ENCODE peak calls at places on chromosomes 11 and 22, in nine cellular contexts. One of them, this sample, is unnamed.

GRCh38 chr11:114180301-114181055 is 115.7 kb upstream of the NNMT start:
- DNase-seq in A549: no peak
- DNase-seq in cardiac muscle cell: peak; percentile 36
- DNase-seq in thoracic aorta: no peak
- DNase-seq in heart left ventricle: peak; percentile 68
- DNase-seq in GM12878: no peak
- DNase-seq in PC-3: peak; percentile 51
- DNase-seq in esophagus squamous epithelium: no peak
- DNase-seq in lower lobe of right lung: peak; percentile 75
- DNase-seq in this sample: peak; percentile 30

GRCh38 chr11:107331728-107332127 is 125.9 kb downstream of the CWF19L2 start:
- DNase-seq in A549: no peak
- DNase-seq in cardiac muscle cell: no peak
- DNase-seq in thoracic aorta: no peak
- DNase-seq in heart left ventricle: no peak
- DNase-seq in GM12878: no peak
- DNase-seq in PC-3: no peak
- DNase-seq in esophagus squamous epithelium: no peak
- DNase-seq in lower lobe of right lung: no peak
- DNase-seq in this sample: no peak

GRCh38 chr22:37638351-37639069 is 959 bp upstream of the SH3BP1 start:
- DNase-seq in A549: no peak
- DNase-seq in cardiac muscle cell: no peak
- DNase-seq in thoracic aorta: no peak
- DNase-seq in heart left ventricle: no peak
- DNase-seq in GM12878: no peak
- DNase-seq in PC-3: no peak
- DNase-seq in esophagus squamous epithelium: no peak
- DNase-seq in lower lobe of right lung: no peak
- DNase-seq in this sample: no peak

GRCh38 chr11:2704896-2705606 is 5.3 kb upstream of the KCNQ1OT1 start:
- DNase-seq in A549: no peak
- DNase-seq in cardiac muscle cell: no peak
- DNase-seq in thoracic aorta: no peak
- DNase-seq in heart left ventricle: no peak
- DNase-seq in GM12878: no peak
- DNase-seq in PC-3: no peak
- DNase-seq in esophagus squamous epithelium: no peak
- DNase-seq in lower lobe of right lung: peak; percentile 22
- DNase-seq in this sample: peak; percentile 72

GRCh38 chr22:35638408-35638807 is 9.8 kb upstream of the APOL6 start:
- DNase-seq in A549: no peak
- DNase-seq in cardiac muscle cell: peak; percentile 90
- DNase-seq in thoracic aorta: peak; percentile 34
- DNase-seq in heart left ventricle: peak; percentile 91
- DNase-seq in GM12878: no peak
- DNase-seq in PC-3: no peak
- DNase-seq in esophagus squamous epithelium: no peak
- DNase-seq in lower lobe of right lung: peak; percentile 58
- DNase-seq in this sample: peak; percentile 92

GRCh38 chr11:112608466-112608865 is 347.8 kb upstream of the PLET1 start:
- DNase-seq in A549: no peak
- DNase-seq in cardiac muscle cell: no peak
- DNase-seq in thoracic aorta: no peak
- DNase-seq in heart left ventricle: no peak
- DNase-seq in GM12878: no peak
- DNase-seq in PC-3: no peak
- DNase-seq in esophagus squamous epithelium: no peak
- DNase-seq in lower lobe of right lung: no peak
- DNase-seq in this sample: no peak

GRCh38 chr11:120304526-120304925 is 20.6 kb upstream of the TLCD5 start:
- DNase-seq in A549: peak; percentile 19
- DNase-seq in cardiac muscle cell: no peak
- DNase-seq in thoracic aorta: no peak
- DNase-seq in heart left ventricle: no peak
- DNase-seq in GM12878: no peak
- DNase-seq in PC-3: peak; percentile 83
- DNase-seq in esophagus squamous epithelium: no peak
- DNase-seq in lower lobe of right lung: no peak
- DNase-seq in this sample: no peak

GRCh38 chr22:38826801-38827200 is 17.0 kb downstream of the NPTXR start:
- DNase-seq in A549: no peak
- DNase-seq in cardiac muscle cell: no peak
- DNase-seq in thoracic aorta: no peak
- DNase-seq in heart left ventricle: no peak
- DNase-seq in GM12878: no peak
- DNase-seq in PC-3: no peak
- DNase-seq in esophagus squamous epithelium: no peak
- DNase-seq in lower lobe of right lung: peak; percentile 19
- DNase-seq in this sample: no peak

GRCh38 chr22:36022162-36022561 is 6.5 kb downstream of the RBFOX2 start:
- DNase-seq in A549: no peak
- DNase-seq in cardiac muscle cell: peak; percentile 46
- DNase-seq in thoracic aorta: no peak
- DNase-seq in heart left ventricle: no peak
- DNase-seq in GM12878: no peak
- DNase-seq in PC-3: no peak
- DNase-seq in esophagus squamous epithelium: no peak
- DNase-seq in lower lobe of right lung: no peak
- DNase-seq in this sample: no peak

GRCh38 chr22:46742576-46743221 is 4.6 kb upstream of the CERK start:
- DNase-seq in A549: peak; percentile 22
- DNase-seq in cardiac muscle cell: no peak
- DNase-seq in thoracic aorta: no peak
- DNase-seq in heart left ventricle: no peak
- DNase-seq in GM12878: no peak
- DNase-seq in PC-3: peak; percentile 83
- DNase-seq in esophagus squamous epithelium: no peak
- DNase-seq in lower lobe of right lung: no peak
- DNase-seq in this sample: no peak

GRCh38 chr11:68982134-68982533 is 1.3 kb upstream of the MRGPRD start:
- DNase-seq in A549: no peak
- DNase-seq in cardiac muscle cell: no peak
- DNase-seq in thoracic aorta: no peak
- DNase-seq in heart left ventricle: no peak
- DNase-seq in GM12878: no peak
- DNase-seq in PC-3: no peak
- DNase-seq in esophagus squamous epithelium: no peak
- DNase-seq in lower lobe of right lung: no peak
- DNase-seq in this sample: no peak

GRCh38 chr11:325796-326591 is 5.3 kb upstream of the IFITM3 start:
- DNase-seq in A549: no peak
- DNase-seq in cardiac muscle cell: no peak
- DNase-seq in thoracic aorta: no peak
- DNase-seq in heart left ventricle: no peak
- DNase-seq in GM12878: no peak
- DNase-seq in PC-3: no peak
- DNase-seq in esophagus squamous epithelium: no peak
- DNase-seq in lower lobe of right lung: no peak
- DNase-seq in this sample: no peak

GRCh38 chr11:64759722-64760719 is at the start of gene PYGM:
- DNase-seq in A549: no peak
- DNase-seq in cardiac muscle cell: peak; percentile 95
- DNase-seq in thoracic aorta: peak; percentile 70
- DNase-seq in heart left ventricle: peak; percentile 85
- DNase-seq in GM12878: no peak
- DNase-seq in PC-3: peak; percentile 27
- DNase-seq in esophagus squamous epithelium: no peak
- DNase-seq in lower lobe of right lung: no peak
- DNase-seq in this sample: peak; percentile 87

GRCh38 chr11:132472411-132473205 is 1059.7 kb downstream of the OPCML start:
- DNase-seq in A549: no peak
- DNase-seq in cardiac muscle cell: peak; percentile 22
- DNase-seq in thoracic aorta: no peak
- DNase-seq in heart left ventricle: peak; percentile 9
- DNase-seq in GM12878: no peak
- DNase-seq in PC-3: no peak
- DNase-seq in esophagus squamous epithelium: no peak
- DNase-seq in lower lobe of right lung: no peak
- DNase-seq in this sample: no peak

GRCh38 chr11:116948375-116948774 is 111.0 kb upstream of the APOA1 start:
- DNase-seq in A549: no peak
- DNase-seq in cardiac muscle cell: peak; percentile 32
- DNase-seq in thoracic aorta: no peak
- DNase-seq in heart left ventricle: no peak
- DNase-seq in GM12878: no peak
- DNase-seq in PC-3: peak; percentile 85
- DNase-seq in esophagus squamous epithelium: no peak
- DNase-seq in lower lobe of right lung: no peak
- DNase-seq in this sample: no peak

GRCh38 chr22:31241200-31241599 is 29.1 kb downstream of the LIMK2 start:
- DNase-seq in A549: no peak
- DNase-seq in cardiac muscle cell: no peak
- DNase-seq in thoracic aorta: no peak
- DNase-seq in heart left ventricle: no peak
- DNase-seq in GM12878: no peak
- DNase-seq in PC-3: no peak
- DNase-seq in esophagus squamous epithelium: no peak
- DNase-seq in lower lobe of right lung: no peak
- DNase-seq in this sample: no peak

GRCh38 chr22:31235076-31235475 is 23.0 kb downstream of the LIMK2 start:
- DNase-seq in A549: no peak
- DNase-seq in cardiac muscle cell: peak; percentile 84
- DNase-seq in thoracic aorta: no peak
- DNase-seq in heart left ventricle: no peak
- DNase-seq in GM12878: no peak
- DNase-seq in PC-3: no peak
- DNase-seq in esophagus squamous epithelium: no peak
- DNase-seq in lower lobe of right lung: no peak
- DNase-seq in this sample: no peak

GRCh38 chr22:31241936-31242335 is 29.8 kb downstream of the LIMK2 start:
- DNase-seq in A549: no peak
- DNase-seq in cardiac muscle cell: peak; percentile 64
- DNase-seq in thoracic aorta: no peak
- DNase-seq in heart left ventricle: no peak
- DNase-seq in GM12878: no peak
- DNase-seq in PC-3: no peak
- DNase-seq in esophagus squamous epithelium: no peak
- DNase-seq in lower lobe of right lung: no peak
- DNase-seq in this sample: no peak

GRCh38 chr22:31240011-31240410 is 27.9 kb downstream of the LIMK2 start:
- DNase-seq in A549: no peak
- DNase-seq in cardiac muscle cell: peak; percentile 43
- DNase-seq in thoracic aorta: no peak
- DNase-seq in heart left ventricle: no peak
- DNase-seq in GM12878: no peak
- DNase-seq in PC-3: no peak
- DNase-seq in esophagus squamous epithelium: no peak
- DNase-seq in lower lobe of right lung: no peak
- DNase-seq in this sample: no peak

DNA sequence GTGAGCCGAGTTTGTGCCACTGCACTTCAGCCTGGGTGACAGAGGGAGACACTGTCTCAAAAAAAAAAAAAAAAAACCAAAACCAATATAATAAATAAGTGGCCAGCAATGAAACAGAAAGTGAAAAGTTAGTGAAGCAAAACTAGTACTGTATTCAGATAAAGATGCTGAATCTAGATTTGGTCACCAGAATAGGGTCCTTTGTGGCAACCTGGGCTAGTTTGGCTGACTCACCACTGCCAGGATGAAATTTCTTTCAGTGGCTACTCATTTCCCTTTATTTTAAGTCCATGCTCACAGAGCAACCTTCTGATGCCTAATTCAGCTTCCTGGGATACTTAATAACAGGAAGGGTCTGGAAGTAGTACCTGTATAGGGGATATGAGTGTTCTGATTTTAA is 26.0 kb downstream of the LIMK2 start:
- DNase-seq in A549: no peak
- DNase-seq in cardiac muscle cell: no peak
- DNase-seq in thoracic aorta: no peak
- DNase-seq in heart left ventricle: no peak
- DNase-seq in GM12878: no peak
- DNase-seq in PC-3: peak; percentile 3
- DNase-seq in esophagus squamous epithelium: no peak
- DNase-seq in lower lobe of right lung: no peak
- DNase-seq in this sample: no peak
- H3K4me1 ChIP-seq in A549: peaks cover 29% of the 10 kb centered on the region
- H3K4me1 ChIP-seq in cardiac muscle cell: peaks cover 5% of the 10 kb centered on the region
- H3K4me1 ChIP-seq in thoracic aorta: peaks cover 21% of the 10 kb centered on the region
- H3K4me1 ChIP-seq in heart left ventricle: no peaks in the 10 kb centered on the region
- H3K4me1 ChIP-seq in GM12878: peaks cover 9% of the 10 kb centered on the region
- H3K4me1 ChIP-seq in PC-3: peaks cover 9% of the 10 kb centered on the region
- H3K4me1 ChIP-seq in esophagus squamous epithelium: no peaks in the 10 kb centered on the region
- H3K4me1 ChIP-seq in lower lobe of right lung: peaks cover 44% of the 10 kb centered on the region
- H3K4me1 ChIP-seq in this sample: peaks cover 8% of the 10 kb centered on the region

DNA sequence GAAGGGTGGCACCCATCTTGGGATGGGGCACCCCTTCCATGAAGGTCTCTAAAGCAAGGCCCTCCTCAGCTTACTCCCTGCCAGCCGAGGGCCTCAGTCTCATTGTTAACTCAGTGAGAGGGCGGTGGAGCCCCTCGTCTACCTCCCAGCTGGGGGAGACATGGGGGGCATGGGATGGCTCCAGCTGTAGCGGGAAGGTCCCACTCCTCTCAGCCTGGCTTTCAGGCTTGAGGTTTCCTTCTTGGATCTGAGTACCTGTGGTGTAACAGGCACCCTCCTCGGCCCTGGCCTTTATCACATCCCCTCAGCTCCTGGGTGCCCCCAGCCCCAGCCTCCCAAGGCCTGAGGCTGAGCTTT is 2.0 kb downstream of the MIF start:
- DNase-seq in A549: no peak
- DNase-seq in cardiac muscle cell: no peak
- DNase-seq in thoracic aorta: no peak
- DNase-seq in heart left ventricle: no peak
- DNase-seq in GM12878: no peak
- DNase-seq in PC-3: no peak
- DNase-seq in esophagus squamous epithelium: no peak
- DNase-seq in lower lobe of right lung: no peak
- DNase-seq in this sample: no peak
- H3K4me3 ChIP-seq in A549: peak overlapping the region; percentile 81
- H3K4me3 ChIP-seq in cardiac muscle cell: no peak overlapping the region
- H3K4me3 ChIP-seq in thoracic aorta: no peak overlapping the region
- H3K4me3 ChIP-seq in heart left ventricle: no peak overlapping the region
- H3K4me3 ChIP-seq in GM12878: peak overlapping the region; percentile 98
- H3K4me3 ChIP-seq in PC-3: peak overlapping the region; percentile 90
- H3K4me3 ChIP-seq in esophagus squamous epithelium: peak overlapping the region; percentile 94
- H3K4me3 ChIP-seq in lower lobe of right lung: no peak overlapping the region
- H3K4me3 ChIP-seq in this sample: no peak overlapping the region

GRCh38 chr11:96207459-96208449 is 135.2 kb downstream of the MAML2 start:
- DNase-seq in A549: no peak
- DNase-seq in cardiac muscle cell: peak; percentile 40
- DNase-seq in thoracic aorta: no peak
- DNase-seq in heart left ventricle: no peak
- DNase-seq in GM12878: no peak
- DNase-seq in PC-3: peak; percentile 92
- DNase-seq in esophagus squamous epithelium: no peak
- DNase-seq in lower lobe of right lung: no peak
- DNase-seq in this sample: no peak
- H3K27ac ChIP-seq in A549: peak overlapping the region; percentile 13
- H3K27ac ChIP-seq in cardiac muscle cell: no peak overlapping the region
- H3K27ac ChIP-seq in thoracic aorta: no peak overlapping the region
- H3K27ac ChIP-seq in heart left ventricle: peak overlapping the region; percentile 28
- H3K27ac ChIP-seq in GM12878: no peak overlapping the region
- H3K27ac ChIP-seq in PC-3: peak overlapping the region; percentile 85
- H3K27ac ChIP-seq in esophagus squamous epithelium: peak overlapping the region; percentile 21
- H3K27ac ChIP-seq in lower lobe of right lung: peak overlapping the region; percentile 63
- H3K27ac ChIP-seq in this sample: peak overlapping the region; percentile 19

DNA sequence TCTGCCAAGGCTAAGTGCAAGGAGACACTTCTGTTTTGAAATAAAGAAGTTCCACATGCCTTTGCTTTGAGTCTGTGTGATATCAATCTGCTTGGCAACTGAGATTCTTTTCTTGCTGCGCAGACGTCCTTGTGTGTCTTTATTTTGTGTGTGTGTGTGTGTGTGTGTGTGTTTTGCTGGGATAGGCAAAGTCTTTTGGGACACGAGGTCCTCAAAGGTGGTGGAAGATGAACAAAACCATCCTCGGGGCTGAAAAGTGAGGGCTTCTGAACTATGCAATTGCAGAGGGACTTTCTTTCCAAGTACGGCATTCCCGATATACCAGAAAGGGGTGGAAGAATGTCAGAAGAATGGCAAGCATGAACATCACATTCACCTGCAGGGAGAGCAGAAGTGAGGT is 17.1 kb upstream of the PRG2 start:
- DNase-seq in A549: no peak
- DNase-seq in cardiac muscle cell: no peak
- DNase-seq in thoracic aorta: no peak
- DNase-seq in heart left ventricle: no peak
- DNase-seq in GM12878: no peak
- DNase-seq in PC-3: no peak
- DNase-seq in esophagus squamous epithelium: no peak
- DNase-seq in lower lobe of right lung: no peak
- DNase-seq in this sample: no peak
- H3K4me1 ChIP-seq in A549: peaks cover 24% of the 10 kb centered on the region
- H3K4me1 ChIP-seq in cardiac muscle cell: no peaks in the 10 kb centered on the region
- H3K4me1 ChIP-seq in thoracic aorta: no peaks in the 10 kb centered on the region
- H3K4me1 ChIP-seq in heart left ventricle: peaks cover 4% of the 10 kb centered on the region
- H3K4me1 ChIP-seq in GM12878: peaks cover 19% of the 10 kb centered on the region
- H3K4me1 ChIP-seq in PC-3: peaks cover 26% of the 10 kb centered on the region
- H3K4me1 ChIP-seq in esophagus squamous epithelium: no peaks in the 10 kb centered on the region
- H3K4me1 ChIP-seq in lower lobe of right lung: peaks cover 10% of the 10 kb centered on the region
- H3K4me1 ChIP-seq in this sample: peaks cover 3% of the 10 kb centered on the region

This sample was measured in psoas muscle.